ENCODE peak calls at places on chromosomes 1 and 21, in five cellular contexts. One of them, this sample, is unnamed.

GRCh38 chr1:17097787-17098186 is 21.5 kb downstream of the PADI2 start:
- DNase-seq in fibroblast of lung: no peak
- DNase-seq in esophagus muscularis mucosa: no peak
- DNase-seq in heart right ventricle: no peak
- DNase-seq in HL-60: no peak
- DNase-seq in this sample: no peak

GRCh38 chr21:18499761-18500376 is 96.3 kb upstream of the TMPRSS15 start:
- DNase-seq in fibroblast of lung: peak; percentile 40
- DNase-seq in esophagus muscularis mucosa: no peak
- DNase-seq in heart right ventricle: no peak
- DNase-seq in HL-60: peak; percentile 21
- DNase-seq in this sample: peak; percentile 4

GRCh38 chr21:35138665-35139381 is 89.7 kb upstream of the RUNX1 start:
- DNase-seq in fibroblast of lung: peak; percentile 100
- DNase-seq in esophagus muscularis mucosa: no peak
- DNase-seq in heart right ventricle: no peak
- DNase-seq in HL-60: no peak
- DNase-seq in this sample: no peak

GRCh38 chr1:34742667-34743270 is 12.1 kb upstream of the GJB5 start:
- DNase-seq in fibroblast of lung: peak; percentile 45
- DNase-seq in esophagus muscularis mucosa: no peak
- DNase-seq in heart right ventricle: peak; percentile 80
- DNase-seq in HL-60: peak; percentile 62
- DNase-seq in this sample: peak; percentile 17

GRCh38 chr21:43323244-43324005 is 103.5 kb downstream of the SIK1 start:
- DNase-seq in fibroblast of lung: no peak
- DNase-seq in esophagus muscularis mucosa: no peak
- DNase-seq in heart right ventricle: peak; percentile 81
- DNase-seq in HL-60: no peak
- DNase-seq in this sample: no peak

GRCh38 chr1:62912028-62912638 is 128.2 kb downstream of the ATG4C start:
- DNase-seq in fibroblast of lung: peak; percentile 11
- DNase-seq in esophagus muscularis mucosa: no peak
- DNase-seq in heart right ventricle: no peak
- DNase-seq in HL-60: no peak
- DNase-seq in this sample: peak; percentile 7

GRCh38 chr1:10830961-10831669 is 34.7 kb upstream of the CASZ1 start:
- DNase-seq in fibroblast of lung: peak; percentile 15
- DNase-seq in esophagus muscularis mucosa: no peak
- DNase-seq in heart right ventricle: no peak
- DNase-seq in HL-60: no peak
- DNase-seq in this sample: no peak

GRCh38 chr1:60867782-60868181 is 214.6 kb upstream of the NFIA start:
- DNase-seq in fibroblast of lung: no peak
- DNase-seq in esophagus muscularis mucosa: no peak
- DNase-seq in heart right ventricle: no peak
- DNase-seq in HL-60: no peak
- DNase-seq in this sample: no peak

GRCh38 chr1:248873993-248874671 is 15.2 kb upstream of the ZNF692 start:
- DNase-seq in fibroblast of lung: peak; percentile 84
- DNase-seq in esophagus muscularis mucosa: peak; percentile 95
- DNase-seq in heart right ventricle: peak; percentile 73
- DNase-seq in HL-60: peak; percentile 78
- DNase-seq in this sample: peak; percentile 72

GRCh38 chr1:10640079-10640578 is 156.3 kb downstream of the CASZ1 start:
- DNase-seq in fibroblast of lung: no peak
- DNase-seq in esophagus muscularis mucosa: no peak
- DNase-seq in heart right ventricle: peak; percentile 70
- DNase-seq in HL-60: no peak
- DNase-seq in this sample: no peak

GRCh38 chr1:205344010-205344808 is 12.5 kb downstream of the KLHDC8A start:
- DNase-seq in fibroblast of lung: no peak
- DNase-seq in esophagus muscularis mucosa: no peak
- DNase-seq in heart right ventricle: no peak
- DNase-seq in HL-60: no peak
- DNase-seq in this sample: no peak

GRCh38 chr1:48530727-48531351 is 58.8 kb upstream of the SPATA6 start:
- DNase-seq in fibroblast of lung: peak; percentile 23
- DNase-seq in esophagus muscularis mucosa: no peak
- DNase-seq in heart right ventricle: peak; percentile 16
- DNase-seq in HL-60: peak; percentile 45
- DNase-seq in this sample: peak; percentile 17

GRCh38 chr1:235892734-235893413 is 26.2 kb upstream of the LYST start:
- DNase-seq in fibroblast of lung: no peak
- DNase-seq in esophagus muscularis mucosa: no peak
- DNase-seq in heart right ventricle: no peak
- DNase-seq in HL-60: peak; percentile 80
- DNase-seq in this sample: no peak

GRCh38 chr1:23344987-23345472 is 946 bp upstream of the HNRNPR start:
- DNase-seq in fibroblast of lung: peak; percentile 16
- DNase-seq in esophagus muscularis mucosa: no peak
- DNase-seq in heart right ventricle: no peak
- DNase-seq in HL-60: no peak
- DNase-seq in this sample: no peak

GRCh38 chr1:159756397-159756796 is 24.4 kb upstream of the DUSP23 start:
- DNase-seq in fibroblast of lung: no peak
- DNase-seq in esophagus muscularis mucosa: no peak
- DNase-seq in heart right ventricle: no peak
- DNase-seq in HL-60: peak; percentile 57
- DNase-seq in this sample: no peak

GRCh38 chr1:5933676-5934057 is 58.6 kb downstream of the NPHP4 start:
- DNase-seq in fibroblast of lung: peak; percentile 29
- DNase-seq in esophagus muscularis mucosa: no peak
- DNase-seq in heart right ventricle: no peak
- DNase-seq in HL-60: no peak
- DNase-seq in this sample: no peak

GRCh38 chr21:39849014-39849655 is 18.1 kb upstream of the PCP4 start:
- DNase-seq in fibroblast of lung: peak; percentile 78
- DNase-seq in esophagus muscularis mucosa: peak; percentile 80
- DNase-seq in heart right ventricle: no peak
- DNase-seq in HL-60: no peak
- DNase-seq in this sample: no peak

GRCh38 chr21:44357064-44357837 is 3.8 kb downstream of the TRPM2 start:
- DNase-seq in fibroblast of lung: no peak
- DNase-seq in esophagus muscularis mucosa: no peak
- DNase-seq in heart right ventricle: no peak
- DNase-seq in HL-60: no peak
- DNase-seq in this sample: no peak

GRCh38 chr1:170049191-170049800 is 25.2 kb downstream of the KIFAP3 start:
- DNase-seq in fibroblast of lung: no peak
- DNase-seq in esophagus muscularis mucosa: no peak
- DNase-seq in heart right ventricle: peak; percentile 24
- DNase-seq in HL-60: no peak
- DNase-seq in this sample: no peak

GRCh38 chr21:35342440-35342839 is 293.3 kb upstream of the RUNX1 start:
- DNase-seq in fibroblast of lung: no peak
- DNase-seq in esophagus muscularis mucosa: no peak
- DNase-seq in heart right ventricle: no peak
- DNase-seq in HL-60: no peak
- DNase-seq in this sample: no peak

GRCh38 chr1:182909578-182909977 is 43.4 kb downstream of the SHCBP1L start:
- DNase-seq in fibroblast of lung: no peak
- DNase-seq in esophagus muscularis mucosa: no peak
- DNase-seq in heart right ventricle: no peak
- DNase-seq in HL-60: no peak
- DNase-seq in this sample: no peak

GRCh38 chr1:10105484-10105883 is 72.7 kb downstream of the UBE4B start:
- DNase-seq in fibroblast of lung: no peak
- DNase-seq in esophagus muscularis mucosa: no peak
- DNase-seq in heart right ventricle: no peak
- DNase-seq in HL-60: no peak
- DNase-seq in this sample: no peak

GRCh38 chr1:18554101-18554500 is 73.4 kb downstream of the KLHDC7A start:
- DNase-seq in fibroblast of lung: no peak
- DNase-seq in esophagus muscularis mucosa: no peak
- DNase-seq in heart right ventricle: no peak
- DNase-seq in HL-60: no peak
- DNase-seq in this sample: no peak

GRCh38 chr1:28737245-28738137 is 751 bp downstream of the YTHDF2 start:
- DNase-seq in fibroblast of lung: peak; percentile 54
- DNase-seq in esophagus muscularis mucosa: no peak
- DNase-seq in heart right ventricle: peak; percentile 24
- DNase-seq in HL-60: peak; percentile 37
- DNase-seq in this sample: no peak

GRCh38 chr21:45142469-45142868 is 68.1 kb downstream of the ADARB1 start:
- DNase-seq in fibroblast of lung: peak; percentile 84
- DNase-seq in esophagus muscularis mucosa: no peak
- DNase-seq in heart right ventricle: no peak
- DNase-seq in HL-60: no peak
- DNase-seq in this sample: peak; percentile 79

DNA sequence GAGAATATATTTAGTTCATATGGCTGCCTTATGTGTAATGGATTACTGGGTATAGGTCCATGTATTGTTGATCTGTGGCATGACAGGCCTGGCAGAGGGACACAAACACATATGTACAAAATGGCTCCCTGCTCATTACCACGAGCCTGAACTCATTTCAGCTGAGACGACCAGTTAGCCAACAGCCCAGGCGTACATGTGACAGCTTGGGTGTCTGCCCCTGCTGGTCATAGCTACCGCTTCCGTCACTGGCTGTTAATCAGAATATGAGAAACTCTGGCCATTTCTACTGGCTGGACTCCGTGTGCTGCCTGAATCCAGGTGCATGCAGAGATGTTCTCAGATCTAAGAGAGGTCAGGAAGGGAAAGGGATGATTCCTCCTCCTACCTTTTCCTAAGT is 144.4 kb downstream of the PBX1 start:
- DNase-seq in fibroblast of lung: no peak
- DNase-seq in esophagus muscularis mucosa: no peak
- DNase-seq in heart right ventricle: peak; percentile 13
- DNase-seq in HL-60: no peak
- DNase-seq in this sample: no peak
- TF ChIP-seq CTCF in fibroblast of lung: no peak
- TF ChIP-seq CTCF in esophagus muscularis mucosa: no peak
- TF ChIP-seq CTCF in heart right ventricle: no peak
- TF ChIP-seq CTCF in HL-60: no peak
- TF ChIP-seq CTCF in this sample: no peak

DNA sequence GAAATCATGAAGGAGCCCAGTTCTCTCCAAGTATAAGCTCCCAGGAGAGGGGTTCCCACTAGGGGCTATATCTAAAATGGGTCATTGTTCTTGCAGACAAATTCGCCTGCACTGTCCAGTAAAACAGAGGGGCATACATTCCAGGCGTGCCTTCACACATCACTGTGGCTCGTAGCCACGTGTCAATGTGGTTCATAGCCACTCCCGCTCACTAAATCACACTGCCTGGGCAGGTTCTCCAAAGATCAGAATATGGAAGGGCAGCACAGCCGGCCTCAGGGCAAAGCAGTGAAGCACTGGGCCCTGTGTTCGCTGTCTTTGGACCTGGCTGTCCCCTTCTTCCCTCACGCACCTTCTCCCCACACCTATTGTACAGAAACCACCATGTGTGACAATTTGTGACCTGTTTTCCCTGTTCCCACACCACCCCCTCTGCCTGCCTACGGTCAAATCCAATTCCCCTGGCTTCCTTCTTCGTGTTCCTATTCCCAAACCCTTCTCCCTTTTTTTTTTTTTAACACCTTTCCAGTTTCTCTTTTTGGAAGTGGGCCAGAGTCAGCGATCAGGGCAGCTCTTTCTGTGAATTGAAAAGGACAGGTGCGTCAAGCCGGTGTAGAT is 26.9 kb upstream of the ABCG1 start:
- DNase-seq in fibroblast of lung: peak; percentile 18
- DNase-seq in esophagus muscularis mucosa: peak; percentile 64
- DNase-seq in heart right ventricle: no peak
- DNase-seq in HL-60: no peak
- DNase-seq in this sample: no peak
- H3K4me3 ChIP-seq in fibroblast of lung: no peak overlapping the region
- H3K4me3 ChIP-seq in esophagus muscularis mucosa: no peak overlapping the region
- H3K4me3 ChIP-seq in heart right ventricle: no peak overlapping the region
- H3K4me3 ChIP-seq in HL-60: no peak overlapping the region
- H3K4me3 ChIP-seq in this sample: no peak overlapping the region

GRCh38 chr21:36388835-36389234 is 3.6 kb downstream of the CHAF1B start:
- DNase-seq in fibroblast of lung: peak; percentile 75
- DNase-seq in esophagus muscularis mucosa: no peak
- DNase-seq in heart right ventricle: no peak
- DNase-seq in HL-60: no peak
- DNase-seq in this sample: no peak
- TF ChIP-seq CTCF in fibroblast of lung: no peak
- TF ChIP-seq CTCF in esophagus muscularis mucosa: no peak
- TF ChIP-seq CTCF in heart right ventricle: no peak
- TF ChIP-seq CTCF in HL-60: no peak
- TF ChIP-seq CTCF in this sample: no peak

DNA sequence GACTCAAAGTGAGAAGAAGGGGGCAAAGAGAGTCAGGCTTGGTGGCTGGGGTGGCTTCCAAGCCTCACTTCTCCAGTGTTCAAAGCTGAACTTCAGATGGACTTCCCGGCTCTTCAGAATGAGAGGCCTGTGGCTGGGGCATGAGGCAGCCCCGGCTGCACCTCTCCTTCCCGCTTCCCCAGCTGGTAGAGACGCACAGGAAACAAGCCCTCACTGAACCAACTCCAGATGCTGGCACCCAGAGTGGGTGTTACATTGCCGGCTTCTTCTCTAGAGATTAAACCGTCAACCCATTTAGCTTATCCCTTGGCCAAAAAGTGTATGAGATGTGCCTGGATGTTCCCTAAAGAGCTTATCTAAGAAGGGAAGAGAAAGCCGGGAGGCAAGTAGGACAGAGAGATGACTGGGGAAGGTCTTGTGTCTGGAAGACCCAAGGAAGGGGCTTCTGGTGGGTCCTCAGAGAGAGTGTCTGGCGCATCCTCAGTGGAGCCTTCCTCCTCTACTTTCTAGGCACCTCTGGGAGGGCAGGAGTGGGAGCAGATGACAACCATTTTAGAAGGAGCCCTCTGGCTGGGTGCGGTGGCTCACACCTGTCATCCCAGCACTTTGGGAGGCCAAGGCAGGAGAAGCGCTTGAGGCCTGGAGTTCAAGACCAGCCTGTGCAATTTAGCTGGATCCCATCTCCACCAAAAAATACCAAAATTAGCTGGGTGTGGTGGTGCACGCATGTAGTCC is 2.0 kb downstream of the ADAMTSL4 start:
- DNase-seq in fibroblast of lung: no peak
- DNase-seq in esophagus muscularis mucosa: no peak
- DNase-seq in heart right ventricle: no peak
- DNase-seq in HL-60: peak; percentile 70
- DNase-seq in this sample: no peak
- H3K4me3 ChIP-seq in fibroblast of lung: peak overlapping the region; percentile 77
- H3K4me3 ChIP-seq in esophagus muscularis mucosa: peak overlapping the region; percentile 74
- H3K4me3 ChIP-seq in heart right ventricle: no peak overlapping the region
- H3K4me3 ChIP-seq in HL-60: no peak overlapping the region
- H3K4me3 ChIP-seq in this sample: no peak overlapping the region

This sample was measured in HFF-Myc.